ENCODE peak calls at places on chromosomes 2 and 18, in eight cellular contexts. One of them, this sample, is unnamed.

GRCh38 chr2:237861-238260 is 26.0 kb downstream of the SH3YL1 start:
- DNase-seq in lung: no peak
- DNase-seq in IMR-90: no peak
- DNase-seq in lower lobe of right lung: no peak
- DNase-seq in cardiac muscle cell: no peak
- DNase-seq in endothelial cell of umbilical vein: no peak
- DNase-seq in right lobe of liver: no peak
- DNase-seq in heart right ventricle: no peak
- DNase-seq in this sample: no peak

GRCh38 chr2:71157124-71157802 is 26.8 kb downstream of the MPHOSPH10 start:
- DNase-seq in cardiac muscle cell: peak; percentile 87
- DNase-seq in IMR-90: peak; percentile 18
- DNase-seq in lung: peak; percentile 41
- DNase-seq in right lobe of liver: peak; percentile 44
- DNase-seq in lower lobe of right lung: peak; percentile 52
- DNase-seq in endothelial cell of umbilical vein: peak; percentile 42
- DNase-seq in heart right ventricle: peak; percentile 43
- DNase-seq in this sample: no peak

GRCh38 chr2:8452296-8452695 is 229.6 kb upstream of the ID2 start:
- DNase-seq in heart right ventricle: no peak
- DNase-seq in cardiac muscle cell: no peak
- DNase-seq in right lobe of liver: no peak
- DNase-seq in lower lobe of right lung: no peak
- DNase-seq in IMR-90: no peak
- DNase-seq in lung: no peak
- DNase-seq in endothelial cell of umbilical vein: no peak
- DNase-seq in this sample: no peak

GRCh38 chr2:207156045-207156444 is 9.7 kb downstream of the KLF7 start:
- DNase-seq in IMR-90: no peak
- DNase-seq in cardiac muscle cell: no peak
- DNase-seq in lower lobe of right lung: no peak
- DNase-seq in lung: no peak
- DNase-seq in right lobe of liver: no peak
- DNase-seq in endothelial cell of umbilical vein: no peak
- DNase-seq in heart right ventricle: no peak
- DNase-seq in this sample: no peak

GRCh38 chr2:127107622-127107999 is 657 bp upstream of the BIN1 start:
- DNase-seq in IMR-90: no peak
- DNase-seq in lower lobe of right lung: no peak
- DNase-seq in right lobe of liver: no peak
- DNase-seq in heart right ventricle: no peak
- DNase-seq in endothelial cell of umbilical vein: no peak
- DNase-seq in cardiac muscle cell: no peak
- DNase-seq in lung: no peak
- DNase-seq in this sample: peak; percentile 36

GRCh38 chr2:674319-674985 is 2.8 kb downstream of the TMEM18 start:
- DNase-seq in lung: peak; percentile 24
- DNase-seq in lower lobe of right lung: no peak
- DNase-seq in heart right ventricle: no peak
- DNase-seq in IMR-90: no peak
- DNase-seq in cardiac muscle cell: no peak
- DNase-seq in endothelial cell of umbilical vein: no peak
- DNase-seq in right lobe of liver: no peak
- DNase-seq in this sample: no peak

GRCh38 chr2:47008381-47009280 is 93.0 kb upstream of the MCFD2 start:
- DNase-seq in right lobe of liver: no peak
- DNase-seq in IMR-90: peak; percentile 69
- DNase-seq in lung: no peak
- DNase-seq in lower lobe of right lung: no peak
- DNase-seq in cardiac muscle cell: peak; percentile 89
- DNase-seq in endothelial cell of umbilical vein: no peak
- DNase-seq in heart right ventricle: peak; percentile 80
- DNase-seq in this sample: no peak

GRCh38 chr18:72107647-72108046 is 436.5 kb downstream of the CBLN2 start:
- DNase-seq in lower lobe of right lung: no peak
- DNase-seq in cardiac muscle cell: peak; percentile 4
- DNase-seq in IMR-90: no peak
- DNase-seq in heart right ventricle: no peak
- DNase-seq in endothelial cell of umbilical vein: peak; percentile 1
- DNase-seq in right lobe of liver: no peak
- DNase-seq in lung: no peak
- DNase-seq in this sample: no peak

GRCh38 chr2:97931118-97931850 is 64.5 kb downstream of the TMEM131 start:
- DNase-seq in IMR-90: no peak
- DNase-seq in lower lobe of right lung: no peak
- DNase-seq in cardiac muscle cell: no peak
- DNase-seq in right lobe of liver: no peak
- DNase-seq in endothelial cell of umbilical vein: no peak
- DNase-seq in heart right ventricle: no peak
- DNase-seq in lung: no peak
- DNase-seq in this sample: no peak

GRCh38 chr2:131673400-131674173 is 145.9 kb downstream of the CCDC74A start:
- DNase-seq in IMR-90: peak; percentile 44
- DNase-seq in lower lobe of right lung: peak; percentile 84
- DNase-seq in lung: peak; percentile 81
- DNase-seq in heart right ventricle: peak; percentile 73
- DNase-seq in endothelial cell of umbilical vein: peak; percentile 67
- DNase-seq in cardiac muscle cell: peak; percentile 84
- DNase-seq in right lobe of liver: peak; percentile 82
- DNase-seq in this sample: peak; percentile 74

GRCh38 chr2:218807626-218808025 is 24.0 kb downstream of the PRKAG3 start:
- DNase-seq in IMR-90: peak; percentile 15
- DNase-seq in right lobe of liver: no peak
- DNase-seq in lower lobe of right lung: no peak
- DNase-seq in lung: no peak
- DNase-seq in heart right ventricle: no peak
- DNase-seq in cardiac muscle cell: no peak
- DNase-seq in endothelial cell of umbilical vein: no peak
- DNase-seq in this sample: no peak

GRCh38 chr18:45785015-45785597 is 40.4 kb upstream of the SIGLEC15 start:
- DNase-seq in lung: no peak
- DNase-seq in right lobe of liver: peak; percentile 23
- DNase-seq in endothelial cell of umbilical vein: no peak
- DNase-seq in lower lobe of right lung: no peak
- DNase-seq in IMR-90: peak; percentile 52
- DNase-seq in heart right ventricle: peak; percentile 21
- DNase-seq in cardiac muscle cell: no peak
- DNase-seq in this sample: peak; percentile 62

GRCh38 chr2:224847961-224848850 is 132.0 kb upstream of the CCDC195 start:
- DNase-seq in heart right ventricle: peak; percentile 7
- DNase-seq in IMR-90: peak; percentile 75
- DNase-seq in right lobe of liver: no peak
- DNase-seq in lung: peak; percentile 40
- DNase-seq in endothelial cell of umbilical vein: peak; percentile 38
- DNase-seq in lower lobe of right lung: no peak
- DNase-seq in cardiac muscle cell: peak; percentile 56
- DNase-seq in this sample: peak; percentile 26

GRCh38 chr2:173493874-173494273 is 139.2 kb downstream of the CDCA7 start:
- DNase-seq in IMR-90: no peak
- DNase-seq in endothelial cell of umbilical vein: no peak
- DNase-seq in lower lobe of right lung: no peak
- DNase-seq in right lobe of liver: no peak
- DNase-seq in lung: no peak
- DNase-seq in cardiac muscle cell: no peak
- DNase-seq in heart right ventricle: no peak
- DNase-seq in this sample: no peak

GRCh38 chr2:86028763-86029381 is 76.8 kb downstream of the POLR1A start:
- DNase-seq in endothelial cell of umbilical vein: peak; percentile 89
- DNase-seq in right lobe of liver: peak; percentile 76
- DNase-seq in heart right ventricle: peak; percentile 94
- DNase-seq in cardiac muscle cell: peak; percentile 82
- DNase-seq in lower lobe of right lung: no peak
- DNase-seq in lung: no peak
- DNase-seq in IMR-90: no peak
- DNase-seq in this sample: no peak

GRCh38 chr2:48433682-48434081 is 96.3 kb upstream of the STON1 start:
- DNase-seq in right lobe of liver: peak; percentile 65
- DNase-seq in IMR-90: no peak
- DNase-seq in heart right ventricle: no peak
- DNase-seq in lower lobe of right lung: peak; percentile 58
- DNase-seq in lung: no peak
- DNase-seq in cardiac muscle cell: no peak
- DNase-seq in endothelial cell of umbilical vein: no peak
- DNase-seq in this sample: no peak

GRCh38 chr2:11716689-11717321 is 29.6 kb upstream of the LPIN1 start:
- DNase-seq in lung: no peak
- DNase-seq in endothelial cell of umbilical vein: no peak
- DNase-seq in right lobe of liver: no peak
- DNase-seq in lower lobe of right lung: no peak
- DNase-seq in heart right ventricle: no peak
- DNase-seq in IMR-90: peak; percentile 26
- DNase-seq in cardiac muscle cell: no peak
- DNase-seq in this sample: no peak

GRCh38 chr2:108579631-108580030 is 45.4 kb downstream of the LIMS1 start:
- DNase-seq in lung: no peak
- DNase-seq in right lobe of liver: peak; percentile 38
- DNase-seq in IMR-90: peak; percentile 48
- DNase-seq in cardiac muscle cell: no peak
- DNase-seq in endothelial cell of umbilical vein: peak; percentile 82
- DNase-seq in heart right ventricle: peak; percentile 47
- DNase-seq in lower lobe of right lung: no peak
- DNase-seq in this sample: peak; percentile 45

GRCh38 chr2:194100201-194100600 is 1556.8 kb upstream of the SLC39A10 start:
- DNase-seq in lower lobe of right lung: no peak
- DNase-seq in right lobe of liver: no peak
- DNase-seq in IMR-90: no peak
- DNase-seq in heart right ventricle: no peak
- DNase-seq in endothelial cell of umbilical vein: no peak
- DNase-seq in lung: no peak
- DNase-seq in cardiac muscle cell: no peak
- DNase-seq in this sample: no peak

GRCh38 chr2:236162804-236163482 is 5.2 kb downstream of the GBX2 start:
- DNase-seq in lower lobe of right lung: no peak
- DNase-seq in right lobe of liver: no peak
- DNase-seq in IMR-90: no peak
- DNase-seq in endothelial cell of umbilical vein: no peak
- DNase-seq in lung: no peak
- DNase-seq in heart right ventricle: no peak
- DNase-seq in cardiac muscle cell: no peak
- DNase-seq in this sample: no peak
- H3K27me3 ChIP-seq in lower lobe of right lung: peaks cover 92% of the 10 kb centered on the region
- H3K27me3 ChIP-seq in right lobe of liver: peaks cover 33% of the 10 kb centered on the region
- H3K27me3 ChIP-seq in IMR-90: peaks cover 98% of the 10 kb centered on the region
- H3K27me3 ChIP-seq in endothelial cell of umbilical vein: no peaks in the 10 kb centered on the region
- H3K27me3 ChIP-seq in lung: peaks cover 17% of the 10 kb centered on the region
- H3K27me3 ChIP-seq in heart right ventricle: peaks cover 100% of the 10 kb centered on the region
- H3K27me3 ChIP-seq in cardiac muscle cell: peaks cover 100% of the 10 kb centered on the region
- H3K27me3 ChIP-seq in this sample: no peaks in the 10 kb centered on the region

GRCh38 chr2:136024616-136025015 is 39.2 kb upstream of the DARS1 start:
- DNase-seq in lower lobe of right lung: no peak
- DNase-seq in right lobe of liver: no peak
- DNase-seq in endothelial cell of umbilical vein: no peak
- DNase-seq in IMR-90: peak; percentile 16
- DNase-seq in cardiac muscle cell: no peak
- DNase-seq in lung: no peak
- DNase-seq in heart right ventricle: no peak
- DNase-seq in this sample: no peak
- H3K4me3 ChIP-seq in lower lobe of right lung: no peak overlapping the region
- H3K4me3 ChIP-seq in right lobe of liver: no peak overlapping the region
- H3K4me3 ChIP-seq in endothelial cell of umbilical vein: no peak overlapping the region
- H3K4me3 ChIP-seq in IMR-90: no peak overlapping the region
- H3K4me3 ChIP-seq in cardiac muscle cell: no peak overlapping the region
- H3K4me3 ChIP-seq in lung: no peak overlapping the region
- H3K4me3 ChIP-seq in heart right ventricle: no peak overlapping the region
- H3K4me3 ChIP-seq in this sample: no peak overlapping the region

GRCh38 chr18:9177047-9177446 is 40.5 kb downstream of the ANKRD12 start:
- DNase-seq in lower lobe of right lung: no peak
- DNase-seq in cardiac muscle cell: peak; percentile 34
- DNase-seq in heart right ventricle: no peak
- DNase-seq in IMR-90: no peak
- DNase-seq in endothelial cell of umbilical vein: no peak
- DNase-seq in lung: no peak
- DNase-seq in right lobe of liver: no peak
- DNase-seq in this sample: no peak

GRCh38 chr18:9174302-9174701 is 37.7 kb downstream of the ANKRD12 start:
- DNase-seq in lung: no peak
- DNase-seq in cardiac muscle cell: no peak
- DNase-seq in right lobe of liver: no peak
- DNase-seq in lower lobe of right lung: no peak
- DNase-seq in IMR-90: no peak
- DNase-seq in endothelial cell of umbilical vein: no peak
- DNase-seq in heart right ventricle: no peak
- DNase-seq in this sample: no peak

GRCh38 chr18:9178557-9178956 is 42.0 kb downstream of the ANKRD12 start:
- DNase-seq in cardiac muscle cell: no peak
- DNase-seq in IMR-90: no peak
- DNase-seq in heart right ventricle: no peak
- DNase-seq in endothelial cell of umbilical vein: no peak
- DNase-seq in lower lobe of right lung: no peak
- DNase-seq in right lobe of liver: no peak
- DNase-seq in lung: no peak
- DNase-seq in this sample: no peak

GRCh38 chr18:9175115-9175514 is 38.5 kb downstream of the ANKRD12 start:
- DNase-seq in heart right ventricle: no peak
- DNase-seq in lower lobe of right lung: no peak
- DNase-seq in lung: no peak
- DNase-seq in cardiac muscle cell: no peak
- DNase-seq in endothelial cell of umbilical vein: no peak
- DNase-seq in right lobe of liver: no peak
- DNase-seq in IMR-90: no peak
- DNase-seq in this sample: no peak

DNA sequence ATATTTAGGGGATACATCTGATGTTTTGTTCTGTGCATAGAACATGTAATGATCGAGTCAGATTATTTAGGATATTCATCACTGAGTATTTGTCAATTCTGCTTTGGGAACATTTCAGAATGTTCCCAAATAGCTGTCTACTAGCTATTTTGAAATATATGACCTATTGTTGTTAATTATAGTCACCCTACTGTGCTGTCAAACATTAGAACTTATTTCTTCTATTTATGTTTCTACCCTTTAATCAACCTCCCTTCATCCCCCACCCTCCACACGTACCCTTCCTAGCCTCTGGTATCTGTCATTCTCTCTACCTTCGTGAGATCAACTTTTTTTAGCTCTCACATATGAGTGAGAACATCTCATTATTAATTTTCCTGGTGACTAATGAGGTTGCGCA is 40.9 kb downstream of the ANKRD12 start:
- DNase-seq in cardiac muscle cell: no peak
- DNase-seq in IMR-90: no peak
- DNase-seq in endothelial cell of umbilical vein: no peak
- DNase-seq in right lobe of liver: no peak
- DNase-seq in heart right ventricle: no peak
- DNase-seq in lower lobe of right lung: no peak
- DNase-seq in lung: no peak
- DNase-seq in this sample: no peak
- H3K4me1 ChIP-seq in cardiac muscle cell: no peaks in the 10 kb centered on the region
- H3K4me1 ChIP-seq in IMR-90: peaks cover 1% of the 10 kb centered on the region
- H3K4me1 ChIP-seq in endothelial cell of umbilical vein: peaks cover 5% of the 10 kb centered on the region
- H3K4me1 ChIP-seq in right lobe of liver: no peaks in the 10 kb centered on the region
- H3K4me1 ChIP-seq in heart right ventricle: peaks cover 37% of the 10 kb centered on the region
- H3K4me1 ChIP-seq in lower lobe of right lung: peaks cover 54% of the 10 kb centered on the region
- H3K4me1 ChIP-seq in lung: peaks cover 10% of the 10 kb centered on the region
- H3K4me1 ChIP-seq in this sample: peaks cover 9% of the 10 kb centered on the region

DNA sequence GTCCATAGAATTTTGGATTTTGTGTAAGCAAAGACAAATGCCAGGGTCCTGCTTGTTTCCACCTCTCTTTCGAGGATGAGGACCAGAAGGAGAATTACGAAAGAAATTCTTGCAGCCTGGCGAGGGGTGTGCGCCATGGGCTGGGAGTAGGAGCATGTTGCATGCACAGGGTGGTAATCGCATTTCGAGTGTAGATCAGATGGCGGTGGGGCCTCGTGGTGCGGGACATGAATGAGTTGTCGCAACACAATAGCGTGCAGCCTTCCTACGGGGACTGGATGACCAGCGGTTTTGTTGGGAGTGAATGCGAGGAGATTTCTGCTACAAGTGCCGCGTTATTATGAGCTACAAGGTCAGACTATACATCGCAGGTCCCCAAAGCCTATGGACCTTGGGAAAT is 4.2 kb upstream of the EN1 start:
- DNase-seq in lung: no peak
- DNase-seq in IMR-90: no peak
- DNase-seq in right lobe of liver: no peak
- DNase-seq in endothelial cell of umbilical vein: no peak
- DNase-seq in lower lobe of right lung: no peak
- DNase-seq in heart right ventricle: no peak
- DNase-seq in cardiac muscle cell: no peak
- DNase-seq in this sample: peak; percentile 38
- H3K27me3 ChIP-seq in lung: peaks cover 32% of the 10 kb centered on the region
- H3K27me3 ChIP-seq in IMR-90: peaks cover 89% of the 10 kb centered on the region
- H3K27me3 ChIP-seq in right lobe of liver: peaks cover 64% of the 10 kb centered on the region
- H3K27me3 ChIP-seq in endothelial cell of umbilical vein: peaks cover 87% of the 10 kb centered on the region
- H3K27me3 ChIP-seq in lower lobe of right lung: peaks cover 96% of the 10 kb centered on the region
- H3K27me3 ChIP-seq in heart right ventricle: peaks cover 100% of the 10 kb centered on the region
- H3K27me3 ChIP-seq in cardiac muscle cell: peaks cover 100% of the 10 kb centered on the region
- H3K27me3 ChIP-seq in this sample: no peaks in the 10 kb centered on the region